ENCODE peak calls at places on chromosomes 2 and 18, in five cellular contexts. J is CD8-positive, alpha-beta memory T cell; T is astrocyte of the spinal cord; O is IMR-90; Q is thyroid gland. Z is an unnamed sample.

GRCh38 chr2:179612108-179612507 is 249.3 kb downstream of the ZNF385B start:
- DNase-seq in Q (no peak), O (peak; percentile 75), T (peak; percentile 55), J (no peak), Z (peak; percentile 45)

GRCh38 chr2:101135412-101136296 is 15.5 kb downstream of the TBC1D8 start:
- DNase-seq in O (no peak), T (no peak), J (no peak), Q (no peak), Z (no peak)

GRCh38 chr2:79832540-79833234 is 319.8 kb downstream of the CTNNA2 start:
- DNase-seq in O (no peak), T (no peak), Q (no peak), J (no peak), Z (no peak)

GRCh38 chr2:226300487-226300886 is 499.1 kb downstream of the IRS1 start:
- DNase-seq in J (no peak), Q (no peak), O (no peak), T (no peak), Z (no peak)

GRCh38 chr2:241801611-241802420 is 7.2 kb upstream of the NEU4 start:
- DNase-seq in J (peak; percentile 46), Q (no peak), O (no peak), T (no peak), Z (peak; percentile 10)

GRCh38 chr2:149768320-149768799 is 180.8 kb upstream of the MMADHC start:
- DNase-seq in J (no peak), Q (no peak), T (peak; percentile 44), O (peak; percentile 15), Z (no peak)

GRCh38 chr2:47696478-47696831 is 86.5 kb upstream of the MSH6 start:
- DNase-seq in T (no peak), Q (no peak), O (no peak), J (no peak), Z (no peak)

GRCh38 chr18:33761363-33761762 is 183.3 kb downstream of the ASXL3 start:
- DNase-seq in J (no peak), T (peak; percentile 55), Q (peak; percentile 39), O (peak; percentile 28), Z (peak; percentile 57)

GRCh38 chr18:58831610-58832009 is 33.1 kb upstream of the ZNF532 start:
- DNase-seq in Q (no peak), O (peak; percentile 69), T (peak; percentile 27), J (no peak), Z (no peak)

GRCh38 chr2:112342067-112342466 is 66.7 kb downstream of the ZC3H6 start:
- DNase-seq in J (no peak), O (no peak), T (no peak), Q (no peak), Z (no peak)

GRCh38 chr2:96423866-96424265 is 81.3 kb downstream of the NEURL3 start:
- DNase-seq in J (no peak), T (no peak), Q (no peak), O (peak; percentile 47), Z (no peak)

GRCh38 chr18:68847219-68847860 is 49.5 kb downstream of the CCDC102B start:
- DNase-seq in T (peak; percentile 59), J (no peak), Q (no peak), O (peak; percentile 63), Z (no peak)

GRCh38 chr2:166344286-166345113 is 31.2 kb downstream of the SCN9A start:
- DNase-seq in J (no peak), Q (no peak), O (peak; percentile 87), T (peak; percentile 57), Z (no peak)

GRCh38 chr2:199490049-199490448 is 32.3 kb upstream of the SATB2 start:
- DNase-seq in Q (no peak), T (no peak), O (no peak), J (no peak), Z (no peak)

GRCh38 chr18:21740724-21741510 is at the start of gene MIB1:
- DNase-seq in Q (peak; percentile 70), J (peak; percentile 99), O (peak; percentile 41), T (peak; percentile 98), Z (peak; percentile 61)

GRCh38 chr2:42493885-42494433 is at the start of gene KCNG3:
- DNase-seq in Q (peak; percentile 53), O (peak; percentile 12), J (peak; percentile 57), T (peak; percentile 22), Z (peak; percentile 76)

GRCh38 chr2:36964496-36965058 is 1.8 kb downstream of the STRN start:
- DNase-seq in Q (no peak), T (no peak), J (no peak), O (no peak), Z (no peak)

GRCh38 chr2:36965751-36966369 is 476 bp downstream of the STRN start:
- DNase-seq in J (peak; percentile 51), O (no peak), T (peak; percentile 14), Q (peak; percentile 75), Z (no peak)

GRCh38 chr2:36965196-36965595 is 1.1 kb downstream of the STRN start:
- DNase-seq in J (no peak), T (peak; percentile 8), O (peak; percentile 21), Q (no peak), Z (no peak)

GRCh38 chr2:36963106-36963505 is 3.2 kb downstream of the STRN start:
- DNase-seq in T (no peak), Q (no peak), J (no peak), O (no peak), Z (no peak)

DNA sequence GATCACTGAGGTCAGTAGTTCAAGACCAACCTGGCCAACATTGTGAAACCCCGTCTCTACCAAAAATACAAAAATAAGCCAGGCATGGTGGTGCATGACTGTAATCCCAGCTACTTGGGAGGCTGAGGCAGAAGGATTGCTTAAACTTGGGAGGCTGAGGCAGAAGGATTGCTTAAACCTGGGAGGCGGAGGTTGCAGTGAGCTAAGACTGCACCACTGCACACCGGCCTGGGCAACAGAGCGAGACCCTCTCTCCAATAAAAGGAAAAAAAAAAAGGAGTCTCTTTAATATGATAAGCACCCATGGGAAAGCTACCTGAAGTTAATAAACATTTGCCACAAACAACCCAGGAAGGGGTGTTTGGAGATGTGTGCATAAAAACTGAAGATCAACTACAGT is 2.6 kb downstream of the STRN start:
- DNase-seq in T (no peak), J (no peak), Q (no peak), O (no peak), Z (no peak)
- H3K4me3 ChIP-seq in T (no peak overlapping the region), J (no peak overlapping the region), Q (no peak overlapping the region), O (no peak overlapping the region), Z (no peak overlapping the region)

GRCh38 chr2:102145107-102145506 is 2.6 kb downstream of the IL1R1 start:
- DNase-seq in T (no peak), Q (no peak), J (no peak), O (no peak), Z (no peak)
- H3K4me3 ChIP-seq in T (no peak overlapping the region), Q (no peak overlapping the region), J (no peak overlapping the region), O (no peak overlapping the region), Z (no peak overlapping the region)

DNA sequence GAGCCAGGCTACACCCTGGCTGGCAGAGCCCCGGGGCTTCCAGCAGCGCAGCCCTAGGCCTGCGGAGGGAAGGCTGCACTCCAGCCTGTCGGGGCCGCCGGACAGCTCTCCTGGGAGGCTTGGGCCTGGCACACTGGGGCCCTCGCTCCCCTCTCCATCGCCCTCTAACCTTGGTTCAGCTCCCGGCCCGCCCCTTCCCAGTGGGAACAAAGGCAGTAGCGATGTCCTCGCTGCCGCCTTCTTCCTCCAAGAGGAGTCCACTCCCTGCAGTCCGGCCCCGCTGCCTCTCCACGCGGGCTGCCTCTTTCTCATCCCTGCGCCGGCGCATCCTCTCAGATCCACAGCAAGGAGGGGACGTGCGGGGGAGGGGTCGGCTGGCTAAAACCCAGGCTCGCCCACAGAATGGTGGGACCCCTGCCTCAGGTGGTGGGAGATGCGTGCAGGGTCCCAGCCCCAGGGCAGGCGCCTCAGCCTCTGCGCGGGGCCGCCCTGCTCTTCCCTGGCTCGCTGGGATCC is 138.1 kb downstream of the TWIST2 start:
- DNase-seq in Q (no peak), J (no peak), O (no peak), T (no peak), Z (no peak)
- H3K4me3 ChIP-seq in Q (no peak overlapping the region), J (no peak overlapping the region), O (no peak overlapping the region), T (no peak overlapping the region), Z (no peak overlapping the region)

GRCh38 chr2:98730851-98731708 is at the start of gene MGAT4A:
- DNase-seq in O (no peak), Q (peak; percentile 81), J (peak; percentile 86), T (no peak), Z (peak; percentile 81)

GRCh38 chr2:98730053-98730850 is 680 bp downstream of the MGAT4A start:
- DNase-seq in Q (peak; percentile 68), O (no peak), T (no peak), J (peak; percentile 74), Z (peak; percentile 61)

GRCh38 chr2:98727758-98728718 is 2.9 kb downstream of the MGAT4A start:
- DNase-seq in J (no peak), Q (no peak), O (no peak), T (no peak), Z (no peak)

GRCh38 chr2:98731709-98732349 is 897 bp upstream of the MGAT4A start:
- DNase-seq in T (no peak), Q (no peak), J (no peak), O (no peak), Z (no peak)

DNA sequence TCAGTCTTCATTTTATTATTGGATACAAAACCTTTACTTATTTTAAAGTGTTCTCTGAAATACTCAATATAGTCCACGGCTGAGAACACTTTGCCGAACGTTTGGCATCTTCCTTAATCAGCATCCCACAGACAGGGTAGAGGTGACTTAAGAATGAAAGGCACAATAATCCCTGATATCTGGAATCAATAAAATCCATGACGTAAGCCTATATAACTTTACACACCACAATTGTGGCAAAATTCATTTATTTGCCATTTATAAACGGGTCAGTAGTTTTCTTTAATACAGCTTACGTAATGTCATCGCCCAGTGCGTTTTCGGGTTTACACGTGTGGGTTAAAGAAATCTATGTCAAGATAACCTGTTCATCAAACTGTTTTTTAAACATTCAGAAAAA is 1.3 kb downstream of the MGAT4A start:
- DNase-seq in T (no peak), Q (no peak), J (no peak), O (no peak), Z (no peak)
- H3K4me3 ChIP-seq in T (no peak overlapping the region), Q (no peak overlapping the region), J (peak overlapping the region; percentile 72), O (no peak overlapping the region), Z (peak overlapping the region; percentile 84)

GRCh38 chr2:120935339-120936313 is 200.0 kb downstream of the GLI2 start:
- DNase-seq in O (peak; percentile 74), Q (no peak), J (no peak), T (peak; percentile 58), Z (peak; percentile 69)
- H3K4me3 ChIP-seq in O (no peak overlapping the region), Q (no peak overlapping the region), J (no peak overlapping the region), T (no peak overlapping the region), Z (no peak overlapping the region)

DNA sequence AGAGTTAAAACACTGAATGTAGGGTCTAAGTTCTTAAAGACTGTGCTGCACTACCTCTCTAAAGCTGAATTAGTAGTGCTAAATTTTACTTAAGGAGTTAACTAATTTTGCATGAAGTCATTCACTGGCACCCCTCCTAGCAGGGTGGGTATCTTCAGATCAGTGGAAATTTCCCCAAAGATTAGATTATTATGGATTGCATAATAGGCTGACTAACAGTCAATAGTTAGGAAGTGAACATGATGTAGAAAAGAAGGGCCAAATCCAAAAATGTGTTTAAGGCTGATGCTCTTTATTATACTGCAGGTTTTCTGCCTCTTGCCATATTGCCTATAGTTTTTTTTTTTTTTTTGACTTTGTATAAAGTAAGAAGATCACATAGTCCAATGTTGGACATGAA is 5.2 kb downstream of the ZNF638 start:
- DNase-seq in O (peak; percentile 41), J (no peak), Q (no peak), T (no peak), Z (peak; percentile 29)
- H3K4me3 ChIP-seq in O (no peak overlapping the region), J (no peak overlapping the region), Q (no peak overlapping the region), T (no peak overlapping the region), Z (no peak overlapping the region)

Z was measured in adrenal gland.